ENCODE peak calls at places on chromosomes 1 and 21, in four cellular contexts. R is GM18507; H is HAP-1; G is stimulated activated CD8-positive, alpha-beta memory T cell treated with anti-CD3 and anti-CD28 coated beads, Interleukin-4, amount 100 ng/mL, for 4 hours. Z is an unnamed sample.

GRCh38 chr1:44566281-44567046 is 107.8 kb downstream of the TMEM53 start:
- DNase-seq in R (no peak), H (no peak), G (no peak), Z (no peak)

GRCh38 chr1:93338426-93338825 is 7.3 kb upstream of the DR1 start:
- DNase-seq in R (no peak), H (no peak), G (no peak), Z (no peak)

GRCh38 chr1:205554016-205554811 is 49.7 kb downstream of the CDK18 start:
- DNase-seq in R (no peak), H (no peak), G (no peak), Z (no peak)

GRCh38 chr1:109148838-109149555 is 35.1 kb downstream of the ELAPOR1 start:
- DNase-seq in R (no peak), H (peak), G (no peak), Z (no peak)

GRCh38 chr1:193348126-193349045 is 162.0 kb upstream of the B3GALT2 start:
- DNase-seq in R (no peak), H (no peak), G (no peak), Z (no peak)

GRCh38 chr1:107365874-107366273 is 225.0 kb downstream of the NTNG1 start:
- DNase-seq in R (no peak), H (no peak), G (no peak), Z (no peak)

GRCh38 chr1:204616683-204617082 is 68.9 kb downstream of the LRRN2 start:
- DNase-seq in R (no peak), H (no peak), G (no peak), Z (no peak)

GRCh38 chr1:25617626-25618432 is 1.2 kb downstream of the MAN1C1 start:
- DNase-seq in R (no peak), H (no peak), G (no peak), Z (peak)

GRCh38 chr1:182441719-182442118 is 8.2 kb upstream of the RGSL1 start:
- DNase-seq in R (no peak), H (no peak), G (no peak), Z (no peak)

GRCh38 chr1:231139125-231139649 is 22.7 kb upstream of the TRIM67 start:
- DNase-seq in R (no peak), H (no peak), G (no peak), Z (no peak)

GRCh38 chr21:16842716-16843115 is 670.1 kb upstream of the CXADR start:
- DNase-seq in R (no peak), H (no peak), G (no peak), Z (no peak)

GRCh38 chr1:196412326-196412725 is 195.9 kb downstream of the KCNT2 start:
- DNase-seq in R (no peak), H (no peak), G (no peak), Z (no peak)

GRCh38 chr1:82818596-82818995 is 1017.9 kb downstream of the ADGRL2 start:
- DNase-seq in R (no peak), H (no peak), G (no peak), Z (no peak)

GRCh38 chr1:68347415-68347814 is 102.3 kb downstream of the RPE65 start:
- DNase-seq in R (peak), H (no peak), G (no peak), Z (no peak)

GRCh38 chr1:238951809-238952208 is 434.6 kb upstream of the CHRM3 start:
- DNase-seq in R (no peak), H (peak), G (no peak), Z (peak)

GRCh38 chr1:155285063-155285462 is 7.8 kb downstream of the HCN3 start:
- DNase-seq in R (no peak), H (no peak), G (no peak), Z (no peak)

GRCh38 chr1:17605582-17606344 is 66.3 kb downstream of the ARHGEF10L start:
- DNase-seq in R (no peak), H (no peak), G (no peak), Z (peak)

GRCh38 chr21:44996983-44997936 is 57.4 kb downstream of the SLX9 start:
- DNase-seq in R (no peak), H (no peak), G (no peak), Z (no peak)

GRCh38 chr1:43147625-43148319 is 24.3 kb downstream of the EBNA1BP2 start:
- DNase-seq in R (no peak), H (peak), G (no peak), Z (peak)

GRCh38 chr1:50348449-50349241 is 74.6 kb downstream of the DMRTA2 start:
- DNase-seq in R (peak), H (peak), G (no peak), Z (peak)

GRCh38 chr1:239243003-239243402 is 143.4 kb upstream of the CHRM3 start:
- DNase-seq in R (no peak), H (no peak), G (no peak), Z (no peak)

GRCh38 chr1:47894718-47895393 is 102.3 kb downstream of the TRABD2B start:
- DNase-seq in R (no peak), H (no peak), G (no peak), Z (no peak)

GRCh38 chr1:66214901-66215300 is 319.1 kb upstream of the SGIP1 start:
- DNase-seq in R (no peak), H (no peak), G (no peak), Z (no peak)

GRCh38 chr1:98001764-98002163 is 80.9 kb upstream of the DPYD start:
- DNase-seq in R (no peak), H (no peak), G (no peak), Z (no peak)

GRCh38 chr1:31004231-31004621 is 61.3 kb downstream of the PUM1 start:
- DNase-seq in R (no peak), H (no peak), G (no peak), Z (no peak)

GRCh38 chr1:174158767-174159252 is 510 bp upstream of the RABGAP1L start:
- DNase-seq in R (no peak), H (no peak), G (no peak), Z (no peak)

GRCh38 chr21:45401916-45402900 is 2.8 kb upstream of the COL18A1 start:
- DNase-seq in R (no peak), H (no peak), G (no peak), Z (peak)

GRCh38 chr21:38147391-38147790 is 109.4 kb upstream of the KCNJ15 start:
- DNase-seq in R (no peak), H (no peak), G (no peak), Z (no peak)

GRCh38 chr1:62401034-62401433 is 35.8 kb upstream of the USP1 start:
- DNase-seq in R (no peak), H (no peak), G (no peak), Z (no peak)

GRCh38 chr1:33299461-33300155 is 21.3 kb downstream of the A3GALT2 start:
- DNase-seq in R (no peak), H (no peak), G (no peak), Z (no peak)

GRCh38 chr1:239976130-239976968 is 115.3 kb upstream of the FMN2 start:
- DNase-seq in R (peak), H (peak), G (peak), Z (peak)

GRCh38 chr1:17671314-17671705 is 83.8 kb upstream of the ACTL8 start:
- DNase-seq in R (no peak), H (no peak), G (no peak), Z (no peak)

GRCh38 chr1:182602945-182603645 is 1.1 kb downstream of the RGS16 start:
- DNase-seq in R (no peak), H (no peak), G (no peak), Z (peak)

Z was measured in thyroid gland.